ENCODE peak calls at places on chromosomes 3 and 15, in five cellular contexts. M, A, X, T and W are unnamed samples.

GRCh38 chr3:159163656-159164055 is 361.8 kb downstream of the MFSD1 start:
- DNase-seq in M (no peak), A (no peak), X (no peak), T (no peak), W (no peak)

GRCh38 chr15:63052961-63053698 is 10.6 kb downstream of the TPM1 start:
- DNase-seq in M (no peak), A (no peak), X (peak; percentile 87), T (peak; percentile 61), W (peak; percentile 86)

GRCh38 chr15:50883903-50884302 is 24.6 kb upstream of the AP4E1 start:
- DNase-seq in M (peak; percentile 61), A (peak; percentile 13), X (no peak), T (no peak), W (no peak)

GRCh38 chr3:122989856-122990575 is 37.5 kb downstream of the SEMA5B start:
- DNase-seq in M (no peak), A (no peak), X (no peak), T (no peak), W (no peak)

GRCh38 chr3:188950832-188951489 is 220.8 kb upstream of the TPRG1 start:
- DNase-seq in M (peak; percentile 97), A (no peak), X (peak; percentile 94), T (peak; percentile 60), W (peak; percentile 96)

GRCh38 chr15:71295242-71296031 is 180.2 kb downstream of the THSD4 start:
- DNase-seq in M (peak; percentile 98), A (no peak), X (no peak), T (no peak), W (no peak)

GRCh38 chr3:156677120-156677479 is 2.7 kb downstream of the TIPARP start:
- DNase-seq in M (no peak), A (no peak), X (no peak), T (no peak), W (no peak)

GRCh38 chr3:170137971-170138370 is 43.6 kb downstream of the PHC3 start:
- DNase-seq in M (no peak), A (no peak), X (no peak), T (no peak), W (no peak)

GRCh38 chr3:127420825-127421224 is 133.0 kb upstream of the PRR20G start:
- DNase-seq in M (no peak), A (no peak), X (no peak), T (no peak), W (peak; percentile 62)

GRCh38 chr3:159237221-159237620 is 435.4 kb downstream of the MFSD1 start:
- DNase-seq in M (no peak), A (no peak), X (no peak), T (no peak), W (no peak)

GRCh38 chr3:118525096-118525495 is 509.6 kb downstream of the IGSF11 start:
- DNase-seq in M (no peak), A (no peak), X (no peak), T (no peak), W (no peak)

GRCh38 chr3:124478834-124479233 is 251.4 kb upstream of the UMPS start:
- DNase-seq in M (no peak), A (no peak), X (no peak), T (no peak), W (no peak)

DNA sequence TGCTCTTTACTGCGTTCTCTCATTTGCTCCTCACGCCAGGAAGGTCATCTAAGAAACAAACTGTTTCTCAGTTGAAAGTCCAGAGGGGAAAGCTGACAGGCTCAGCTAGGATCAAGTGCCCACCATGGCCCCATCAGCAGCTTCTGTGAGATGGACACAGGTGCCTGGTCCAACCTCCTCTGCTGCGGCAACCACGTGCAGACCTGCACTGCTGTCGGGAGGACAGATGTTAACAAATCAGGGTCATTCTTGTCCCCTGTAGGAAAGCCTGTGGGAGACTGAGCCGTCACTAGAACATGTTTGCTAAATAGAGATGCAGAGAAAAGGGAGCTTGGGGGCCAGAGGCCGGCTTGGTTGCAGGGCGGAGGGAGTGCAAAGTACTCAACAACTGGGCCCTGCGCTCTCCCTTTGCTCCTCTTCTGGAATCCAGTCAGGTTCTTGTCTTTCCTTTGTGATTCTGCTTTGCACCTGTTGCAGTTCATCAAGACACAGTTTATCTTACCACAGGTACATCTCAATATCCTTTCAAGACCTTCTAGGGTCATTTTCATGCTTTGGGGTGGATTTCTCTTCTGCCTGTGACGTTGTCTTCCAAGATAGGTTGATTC is 20.9 kb downstream of the GPD1L start:
- DNase-seq in M (no peak), A (no peak), X (no peak), T (no peak), W (no peak)
- H3K27ac ChIP-seq in M (no peak overlapping the region), A (no peak overlapping the region), X (no peak overlapping the region), T (peak overlapping the region; percentile 46), W (no peak overlapping the region)

GRCh38 chr3:67278015-67278618 is 280.0 kb downstream of the KBTBD8 start:
- DNase-seq in M (no peak), A (no peak), X (no peak), T (no peak), W (no peak)
- TF ChIP-seq CTCF in M (no peak), A (no peak), X (no peak), T (no peak), W (no peak)

GRCh38 chr3:139505829-139506386 is 29.6 kb upstream of the RBP2 start:
- DNase-seq in M (no peak), A (no peak), X (no peak), T (no peak), W (no peak)
- H3K4me3 ChIP-seq in M (no peak overlapping the region), A (no peak overlapping the region), X (no peak overlapping the region), T (no peak overlapping the region), W (no peak overlapping the region)

DNA sequence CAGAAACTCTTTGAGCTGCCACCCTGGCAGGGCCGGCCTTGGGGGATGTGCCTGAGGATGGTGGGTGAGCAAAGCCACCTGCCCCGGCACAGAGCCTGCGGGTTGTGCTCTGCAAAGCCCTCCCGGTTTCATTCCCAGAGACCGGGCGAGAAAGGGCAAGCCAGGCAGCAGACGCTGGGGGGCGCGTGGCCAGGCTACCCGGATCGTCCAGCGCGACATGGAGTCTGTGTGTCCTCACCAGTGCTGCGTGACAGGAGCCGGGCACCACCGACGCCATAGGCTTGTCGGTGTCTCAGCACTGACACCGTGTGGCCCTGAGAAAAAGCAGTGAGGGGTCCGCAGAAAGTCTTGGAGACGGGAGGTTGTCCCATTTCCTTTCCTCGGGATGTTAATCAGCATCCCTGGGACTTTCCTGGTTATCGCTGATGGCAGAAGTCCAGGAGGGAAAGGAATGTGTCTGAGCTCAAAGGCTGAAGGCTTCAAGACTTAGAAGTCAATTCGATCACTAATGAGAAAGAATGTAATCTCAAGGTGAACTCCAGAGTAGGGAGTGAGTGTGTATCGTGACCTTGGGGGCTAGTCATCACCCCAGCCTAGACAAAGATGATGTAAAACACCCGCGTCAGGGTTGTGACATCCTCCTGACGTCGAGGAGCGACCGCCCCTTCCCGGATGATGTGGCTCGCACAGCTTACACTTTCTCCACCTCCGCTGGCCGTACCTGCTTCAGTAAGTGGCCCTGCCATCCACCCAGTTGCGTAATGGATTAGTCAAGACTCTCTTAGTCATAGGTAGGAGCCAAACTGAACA is 36.3 kb upstream of the PLA2G4E start:
- DNase-seq in M (peak; percentile 99), A (peak; percentile 33), X (no peak), T (peak; percentile 81), W (peak; percentile 74)
- H3K27ac ChIP-seq in M (peak overlapping the region; percentile 97), A (no peak overlapping the region), X (no peak overlapping the region), T (no peak overlapping the region), W (no peak overlapping the region)